ENCODE peak calls at places on chromosome 3, in five cellular contexts. U is transverse colon, R is tibial nerve, S is A549, L is suprapubic skin. Z is an unnamed sample.

GRCh38 chr3:127680790-127681189 is 8.0 kb downstream of the ABTB1 start:
- DNase-seq in S (no peak), R (peak; percentile 8), U (no peak), L (peak; percentile 51), Z (no peak)

GRCh38 chr3:31918179-31919165 is 62.6 kb downstream of the OSBPL10 start:
- DNase-seq in L (no peak), U (no peak), R (no peak), S (no peak), Z (no peak)

GRCh38 chr3:165529451-165529850 is 307.8 kb downstream of the BCHE start:
- DNase-seq in S (no peak), U (no peak), R (no peak), L (no peak), Z (no peak)

GRCh38 chr3:102182162-102182561 is 252.7 kb upstream of the ZPLD1 start:
- DNase-seq in R (no peak), U (no peak), S (no peak), L (no peak), Z (no peak)

GRCh38 chr3:49329201-49329600 is 10.7 kb downstream of the USP4 start:
- DNase-seq in R (no peak), S (no peak), U (no peak), L (no peak), Z (no peak)

GRCh38 chr3:38059597-38059996 is 20.6 kb downstream of the DLEC1 start:
- DNase-seq in L (no peak), S (no peak), R (no peak), U (no peak), Z (no peak)

GRCh38 chr3:50885491-50885890 is 210.8 kb downstream of the DOCK3 start:
- DNase-seq in L (no peak), U (no peak), R (no peak), S (no peak), Z (no peak)

GRCh38 chr3:141926929-141927328 is 50.5 kb downstream of the ATP1B3 start:
- DNase-seq in U (no peak), S (no peak), L (no peak), R (no peak), Z (no peak)

GRCh38 chr3:87206070-87206469 is 21.0 kb upstream of the CHMP2B start:
- DNase-seq in L (no peak), R (no peak), S (peak; percentile 87), U (no peak), Z (no peak)

GRCh38 chr3:66073464-66074141 is 34.9 kb upstream of the MAGI1 start:
- DNase-seq in R (no peak), S (no peak), L (no peak), U (no peak), Z (no peak)

GRCh38 chr3:28544236-28544635 is 195.6 kb upstream of the AZI2 start:
- DNase-seq in R (no peak), U (no peak), L (no peak), S (no peak), Z (no peak)

GRCh38 chr3:141710888-141711616 is 27.0 kb upstream of the RNF7 start:
- DNase-seq in S (no peak), U (no peak), L (no peak), R (no peak), Z (peak; percentile 1)

GRCh38 chr3:9036327-9037112 is 73.2 kb upstream of the RAD18 start:
- DNase-seq in L (peak; percentile 82), R (peak; percentile 60), U (peak; percentile 56), S (no peak), Z (no peak)

GRCh38 chr3:160780246-160780645 is 24.2 kb downstream of the PPM1L start:
- DNase-seq in U (no peak), L (no peak), S (no peak), R (no peak), Z (no peak)

GRCh38 chr3:113142476-113142875 is 68.9 kb upstream of the BOC start:
- DNase-seq in R (no peak), U (no peak), L (no peak), S (no peak), Z (peak; percentile 24)

GRCh38 chr3:102069211-102069662 is 219.9 kb downstream of the NFKBIZ start:
- DNase-seq in S (no peak), R (no peak), L (no peak), U (no peak), Z (no peak)

GRCh38 chr3:69410301-69410700 is 24.4 kb upstream of the FRMD4B start:
- DNase-seq in R (peak; percentile 66), U (peak; percentile 80), S (peak; percentile 21), L (peak; percentile 78), Z (no peak)

GRCh38 chr3:72665701-72666443 is 182.4 kb downstream of the SHQ1 start:
- DNase-seq in R (no peak), S (peak; percentile 47), L (no peak), U (peak; percentile 58), Z (no peak)

GRCh38 chr3:56019490-56019889 is 448.8 kb downstream of the ERC2 start:
- DNase-seq in L (no peak), S (no peak), U (no peak), R (no peak), Z (no peak)

GRCh38 chr3:56023546-56023945 is 444.7 kb downstream of the ERC2 start:
- DNase-seq in R (no peak), L (no peak), S (no peak), U (no peak), Z (no peak)

GRCh38 chr3:56022619-56023018 is 445.6 kb downstream of the ERC2 start:
- DNase-seq in L (no peak), R (no peak), S (no peak), U (no peak), Z (no peak)

GRCh38 chr3:56025316-56025715 is 443.0 kb downstream of the ERC2 start:
- DNase-seq in S (no peak), R (no peak), U (no peak), L (no peak), Z (no peak)
- H3K4me3 ChIP-seq in S (no peak overlapping the region), R (no peak overlapping the region), U (no peak overlapping the region), L (no peak overlapping the region), Z (no peak overlapping the region)

DNA sequence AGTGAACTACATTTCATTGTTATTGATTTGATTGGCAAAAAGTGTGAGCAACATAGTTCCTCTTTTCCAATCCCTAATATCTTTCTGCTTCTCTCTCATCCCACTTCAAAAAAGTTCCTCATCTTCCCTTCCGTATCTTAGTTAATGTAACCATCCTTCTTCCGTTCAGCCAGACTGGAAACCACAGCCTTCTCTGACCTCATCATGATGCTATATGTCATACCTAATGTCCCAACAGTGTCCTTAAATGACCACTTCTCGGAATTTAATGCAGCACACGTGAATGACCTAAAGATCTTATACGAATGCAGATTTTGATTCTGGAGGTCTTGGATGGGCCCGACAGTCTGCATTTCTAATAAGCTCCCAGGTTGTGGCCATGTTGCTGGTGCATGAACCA is 320.3 kb upstream of the SATB1 start:
- DNase-seq in L (no peak), S (no peak), U (no peak), R (no peak), Z (no peak)
- TF ChIP-seq EP300 in L (no peak), S (no peak), U (peak; percentile 22), R (peak; percentile 54), Z (no peak)

GRCh38 chr3:107737909-107738308 is 215.1 kb downstream of the BBX start:
- DNase-seq in U (no peak), L (no peak), S (no peak), R (no peak), Z (no peak)
- H3K4me1 ChIP-seq in U (no peaks in the 10 kb centered on the region), L (no peaks in the 10 kb centered on the region), S (no peaks in the 10 kb centered on the region), R (no peaks in the 10 kb centered on the region), Z (no peaks in the 10 kb centered on the region)

DNA sequence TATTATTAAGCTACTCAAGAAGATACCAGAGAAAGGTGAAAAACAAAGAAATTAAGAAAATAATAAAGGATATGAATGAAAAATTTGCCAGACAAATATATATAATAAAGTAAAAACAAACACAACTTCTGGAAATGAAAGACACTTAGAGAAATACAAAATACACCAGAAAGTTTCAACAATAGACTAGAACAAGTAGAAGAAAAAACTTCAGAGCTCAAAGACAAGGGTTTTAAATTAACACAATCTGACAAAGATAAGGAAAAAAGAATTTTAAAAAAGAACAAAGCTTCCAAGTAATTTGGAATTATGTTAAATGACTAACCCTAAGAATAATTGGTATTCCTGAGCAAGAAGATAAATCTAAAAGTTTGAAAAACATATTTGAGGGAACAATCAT is 135.3 kb downstream of the PLCH1 start:
- DNase-seq in L (no peak), U (no peak), R (no peak), S (no peak), Z (no peak)
- H3K4me3 ChIP-seq in L (no peak overlapping the region), U (no peak overlapping the region), R (no peak overlapping the region), S (no peak overlapping the region), Z (no peak overlapping the region)

Z was measured in esophagus muscularis mucosa.